ENCODE peak calls at places on chromosomes 13 and 19, in six cellular contexts. F is tibial artery; U is IMR-90; G is colonic mucosa; M is CD4-positive, alpha-beta memory T cell; C is left ventricle myocardium inferior. A is an unnamed sample.
A peak's percentile ranks its signal among the peaks of the same experiment; 100 is the strongest.

GRCh38 chr13:34201050-34201913 is 383.3 kb downstream of the RFC3 start:
- DNase-seq in C (no peak), G (no peak), U (peak; percentile 61), F (no peak), M (no peak), A (no peak)

GRCh38 chr19:2475018-2475701 is 767 bp upstream of the GADD45B start:
- DNase-seq in C (peak; percentile 62), F (peak; percentile 87), M (peak; percentile 59), U (peak; percentile 48), G (peak; percentile 71), A (peak; percentile 66)

GRCh38 chr19:2428027-2428690 is 773 bp upstream of the TIMM13 start:
- DNase-seq in M (no peak), C (peak; percentile 36), G (peak; percentile 41), U (peak; percentile 8), F (no peak), A (peak; percentile 53)

GRCh38 chr19:10915511-10916091 is 12.8 kb downstream of the YIPF2 start:
- DNase-seq in F (no peak), C (no peak), G (no peak), M (no peak), U (peak; percentile 86), A (no peak)

GRCh38 chr13:85093808-85094207 is 705.4 kb downstream of the SLITRK6 start:
- DNase-seq in G (no peak), F (no peak), C (peak; percentile 16), M (no peak), U (no peak), A (peak; percentile 24)

GRCh38 chr19:53900191-53900860 is 8.8 kb upstream of the CACNG7 start:
- DNase-seq in M (no peak), C (no peak), U (no peak), G (no peak), F (no peak), A (no peak)

GRCh38 chr19:14053500-14053899 is 8.4 kb downstream of the PALM3 start:
- DNase-seq in F (no peak), U (no peak), C (no peak), G (no peak), M (no peak), A (no peak)

GRCh38 chr19:48121909-48122371 is 11.3 kb upstream of the PLA2G4C start:
- DNase-seq in C (no peak), G (no peak), M (no peak), U (no peak), F (no peak), A (peak; percentile 66)

GRCh38 chr13:22883262-22883840 is 297.4 kb upstream of the SGCG start:
- DNase-seq in U (no peak), C (no peak), F (no peak), M (no peak), G (no peak), A (no peak)

GRCh38 chr19:39497850-39498261 is 891 bp upstream of the DLL3 start:
- DNase-seq in G (peak; percentile 36), U (peak; percentile 19), C (no peak), M (no peak), F (no peak), A (peak; percentile 93)

GRCh38 chr13:33193428-33193974 is 92.1 kb downstream of the STARD13 start:
- DNase-seq in F (no peak), C (no peak), U (no peak), G (no peak), M (no peak), A (peak; percentile 46)

GRCh38 chr19:18832331-18833140 is 777 bp downstream of the UPF1 start:
- DNase-seq in G (peak; percentile 40), C (no peak), F (no peak), M (no peak), U (no peak), A (no peak)

GRCh38 chr19:5170329-5170745 is 170.3 kb downstream of the PTPRS start:
- DNase-seq in M (peak; percentile 24), F (no peak), U (no peak), G (peak; percentile 39), C (no peak), A (peak; percentile 49)

GRCh38 chr13:42041017-42041683 is 7.3 kb upstream of the DGKH start:
- DNase-seq in G (peak; percentile 71), U (peak; percentile 44), M (peak; percentile 28), C (peak; percentile 53), F (peak; percentile 70), A (peak; percentile 58)

GRCh38 chr13:110154370-110155031 is 152.5 kb downstream of the COL4A1 start:
- DNase-seq in G (no peak), F (no peak), U (no peak), M (no peak), C (no peak), A (no peak)

GRCh38 chr13:110158201-110158600 is 148.8 kb downstream of the COL4A1 start:
- DNase-seq in C (no peak), G (no peak), M (no peak), U (no peak), F (no peak), A (no peak)

GRCh38 chr13:110156186-110157065 is 150.5 kb downstream of the COL4A1 start:
- DNase-seq in F (no peak), G (no peak), U (peak; percentile 24), C (no peak), M (no peak), A (no peak)

GRCh38 chr13:110155072-110155471 is 151.9 kb downstream of the COL4A1 start:
- DNase-seq in F (no peak), G (no peak), U (no peak), M (no peak), C (no peak), A (no peak)

GRCh38 chr13:110157718-110158117 is 149.2 kb downstream of the COL4A1 start:
- DNase-seq in M (no peak), U (no peak), G (no peak), C (no peak), F (no peak), A (no peak)
- H3K36me3 ChIP-seq in M (no peaks in the 10 kb centered on the region), U (peaks cover 71% of the 10 kb centered on the region), G (no peaks in the 10 kb centered on the region), C (peaks cover 97% of the 10 kb centered on the region), F (peaks cover 97% of the 10 kb centered on the region), A (no peaks in the 10 kb centered on the region)

GRCh38 chr19:44969437-44969836 is 14.3 kb downstream of the CLPTM1 start:
- DNase-seq in U (no peak), M (no peak), G (no peak), F (no peak), C (no peak), A (no peak)
- H3K36me3 ChIP-seq in U (peaks cover 38% of the 10 kb centered on the region), M (peaks cover 32% of the 10 kb centered on the region), G (peaks cover 17% of the 10 kb centered on the region), F (peaks cover 83% of the 10 kb centered on the region), C (peaks cover 68% of the 10 kb centered on the region), A (peaks cover 28% of the 10 kb centered on the region)

GRCh38 chr13:91351980-91352379 is 4.5 kb downstream of the MIR17HG start:
- DNase-seq in G (no peak), M (no peak), U (no peak), C (no peak), F (no peak), A (no peak)

GRCh38 chr13:91351123-91351522 is 3.6 kb downstream of the MIR17HG start:
- DNase-seq in U (no peak), C (no peak), F (no peak), G (no peak), M (no peak), A (no peak)

GRCh38 chr13:91355826-91356710 is 8.6 kb downstream of the MIR17HG start:
- DNase-seq in U (no peak), G (no peak), F (no peak), C (no peak), M (no peak), A (no peak)

GRCh38 chr13:91355099-91355825 is 7.8 kb downstream of the MIR17HG start:
- DNase-seq in G (no peak), C (no peak), M (no peak), F (no peak), U (no peak), A (no peak)

GRCh38 chr13:91353494-91353893 is 6.0 kb downstream of the MIR17HG start:
- DNase-seq in C (no peak), G (no peak), F (no peak), U (no peak), M (no peak), A (no peak)
- H3K36me3 ChIP-seq in C (peaks cover 56% of the 10 kb centered on the region), G (no peaks in the 10 kb centered on the region), F (peaks cover 51% of the 10 kb centered on the region), U (peaks cover 15% of the 10 kb centered on the region), M (peaks cover 27% of the 10 kb centered on the region), A (peaks cover 84% of the 10 kb centered on the region)

DNA sequence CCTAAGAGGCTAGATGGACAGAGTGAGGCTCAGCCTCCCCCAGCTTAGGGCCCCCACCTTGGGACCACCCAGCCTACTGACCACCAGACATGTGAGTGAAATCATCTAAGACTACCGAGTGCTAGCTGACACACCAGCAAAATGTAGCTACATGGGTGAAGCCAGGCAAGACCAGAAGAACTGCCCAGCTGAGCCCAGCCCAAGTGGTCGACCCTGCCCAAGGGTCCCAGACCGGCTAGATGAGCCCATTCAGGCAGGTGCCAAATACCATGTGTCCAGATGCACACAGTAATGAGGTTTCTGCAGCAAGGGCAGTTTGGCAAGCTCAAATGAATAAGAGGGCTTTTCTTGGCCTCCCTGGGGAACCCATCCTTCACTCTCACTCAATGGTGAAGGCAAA is 56.6 kb downstream of the ZNF557 start:
- DNase-seq in G (no peak), M (no peak), F (no peak), U (no peak), C (no peak), A (no peak)
- H3K36me3 ChIP-seq in G (peaks cover 20% of the 10 kb centered on the region), M (no peaks in the 10 kb centered on the region), F (peaks cover 95% of the 10 kb centered on the region), U (peaks cover 38% of the 10 kb centered on the region), C (peaks cover 94% of the 10 kb centered on the region), A (peaks cover 15% of the 10 kb centered on the region)

DNA sequence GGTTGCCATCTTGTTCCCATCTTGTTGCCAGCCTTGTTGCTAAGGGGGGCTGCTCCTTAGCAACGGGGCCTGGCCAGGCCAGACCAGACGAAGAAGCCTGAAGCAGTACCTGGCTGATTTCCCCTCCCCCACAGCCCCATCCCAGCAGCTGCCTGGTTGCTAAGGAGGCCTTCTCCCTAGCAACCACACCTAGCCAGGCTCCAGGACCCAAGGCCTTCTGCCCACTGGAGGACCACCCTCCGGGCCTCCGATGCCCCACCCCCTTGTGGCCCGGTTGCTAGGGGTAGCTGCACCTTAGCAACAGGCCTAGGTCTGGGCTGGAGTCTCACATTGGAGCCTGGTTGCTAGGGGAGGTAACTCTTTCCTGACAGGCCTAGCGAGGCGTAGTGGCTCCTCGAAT is 3.9 kb downstream of the PRRG2 start:
- DNase-seq in F (no peak), G (no peak), M (no peak), C (no peak), U (no peak), A (peak; percentile 60)
- H3K36me3 ChIP-seq in F (no peaks in the 10 kb centered on the region), G (no peaks in the 10 kb centered on the region), M (no peaks in the 10 kb centered on the region), C (no peaks in the 10 kb centered on the region), U (no peaks in the 10 kb centered on the region), A (no peaks in the 10 kb centered on the region)

A was measured in BE2C.